ENCODE peak calls at places on chromosomes 13 and 19, in ten cellular contexts. N, K, A, Q, G, I, T, M, F and Z are unnamed samples.

GRCh38 chr13:25421602-25422001 is 49.8 kb downstream of the ATP8A2 start:
- DNase-seq in N (no peak), K (no peak), A (no peak), Q (no peak), G (no peak), I (no peak), T (no peak), M (no peak), F (no peak), Z (no peak)

GRCh38 chr19:27744926-27745844 is 1467.8 kb downstream of the UQCRFS1 start:
- DNase-seq in N (no peak), K (no peak), A (no peak), Q (no peak), G (no peak), I (no peak), T (no peak), M (no peak), F (no peak), Z (no peak)

GRCh38 chr19:16062789-16063188 is 13.5 kb upstream of the TPM4 start:
- DNase-seq in N (peak; percentile 57), K (peak; percentile 68), A (peak; percentile 66), Q (no peak), G (no peak), I (no peak), T (peak; percentile 73), M (peak; percentile 66), F (peak; percentile 34), Z (peak; percentile 76)

GRCh38 chr13:110379905-110380341 is 72.8 kb downstream of the COL4A2 start:
- DNase-seq in N (no peak), K (no peak), A (no peak), Q (peak; percentile 77), G (no peak), I (no peak), T (no peak), M (no peak), F (no peak), Z (no peak)

GRCh38 chr13:30422056-30422914 is at the start of gene UBE2L5:
- DNase-seq in N (peak; percentile 54), K (peak; percentile 72), A (peak; percentile 64), Q (peak; percentile 40), G (peak; percentile 82), I (peak; percentile 38), T (peak; percentile 86), M (no peak), F (peak; percentile 59), Z (peak; percentile 52)

GRCh38 chr13:111204438-111205177 is 89.5 kb downstream of the ARHGEF7 start:
- DNase-seq in N (peak; percentile 68), K (no peak), A (no peak), Q (peak; percentile 66), G (peak; percentile 48), I (peak; percentile 55), T (peak; percentile 57), M (no peak), F (no peak), Z (no peak)

GRCh38 chr19:4541114-4541805 is 1.4 kb upstream of the LRG1 start:
- DNase-seq in N (no peak), K (no peak), A (no peak), Q (no peak), G (no peak), I (no peak), T (no peak), M (no peak), F (no peak), Z (no peak)

GRCh38 chr13:110127986-110128511 is 178.9 kb downstream of the COL4A1 start:
- DNase-seq in N (peak; percentile 17), K (no peak), A (no peak), Q (no peak), G (no peak), I (no peak), T (no peak), M (no peak), F (no peak), Z (no peak)

GRCh38 chr13:44660050-44660449 is 83.9 kb upstream of the TSC22D1 start:
- DNase-seq in N (no peak), K (no peak), A (no peak), Q (no peak), G (no peak), I (no peak), T (no peak), M (no peak), F (no peak), Z (no peak)

GRCh38 chr19:34120846-34121639 is 51.3 kb upstream of the LSM14A start:
- DNase-seq in N (peak; percentile 46), K (no peak), A (peak; percentile 50), Q (peak; percentile 61), G (no peak), I (peak; percentile 20), T (peak; percentile 65), M (no peak), F (no peak), Z (peak; percentile 77)

DNA sequence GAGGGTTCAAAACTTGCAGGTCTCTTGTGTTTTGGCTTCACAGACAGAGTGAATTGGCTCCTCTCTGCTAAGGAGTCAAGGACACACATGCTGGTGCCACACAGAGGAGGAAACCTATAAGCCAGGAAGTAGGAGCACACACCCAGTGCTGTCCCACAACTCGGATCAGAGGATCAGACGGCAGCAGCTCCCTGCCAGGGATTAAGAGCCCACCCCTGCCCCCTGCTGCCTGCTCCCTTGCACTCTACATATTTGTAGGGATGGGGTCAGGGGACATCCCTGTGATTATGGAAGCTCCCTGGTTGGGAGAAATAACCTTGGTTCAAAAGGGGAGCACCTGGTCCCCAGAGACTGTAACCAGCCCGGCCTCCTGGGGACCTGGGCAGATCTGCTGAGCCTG is 77.5 kb upstream of the CLDN10 start:
- DNase-seq in N (no peak), K (no peak), A (no peak), Q (no peak), G (no peak), I (no peak), T (no peak), M (no peak), F (no peak), Z (no peak)
- TF ChIP-seq CTCF in N (no peak), K (no peak), A (no peak), Q (no peak), G (no peak), I (no peak), T (no peak), M (no peak), F (no peak), Z (no peak)

GRCh38 chr19:19214892-19215291 is 3.1 kb downstream of the NCAN start:
- DNase-seq in N (no peak), K (no peak), A (peak; percentile 13), Q (no peak), G (no peak), I (peak; percentile 21), T (no peak), M (no peak), F (peak; percentile 86), Z (peak; percentile 30)
- TF ChIP-seq CTCF in N (no peak), K (no peak), A (no peak), Q (no peak), G (no peak), I (no peak), T (no peak), M (no peak), F (no peak), Z (no peak)

GRCh38 chr19:11797491-11797890 is 832 bp upstream of the ZNF491 start:
- DNase-seq in N (peak; percentile 93), K (peak; percentile 80), A (peak; percentile 59), Q (peak; percentile 64), G (peak; percentile 85), I (peak; percentile 77), T (peak; percentile 86), M (peak; percentile 50), F (peak; percentile 80), Z (peak; percentile 89)

GRCh38 chr19:11792942-11793341 is 5.4 kb upstream of the ZNF491 start:
- DNase-seq in N (no peak), K (no peak), A (no peak), Q (no peak), G (no peak), I (no peak), T (no peak), M (no peak), F (no peak), Z (no peak)

DNA sequence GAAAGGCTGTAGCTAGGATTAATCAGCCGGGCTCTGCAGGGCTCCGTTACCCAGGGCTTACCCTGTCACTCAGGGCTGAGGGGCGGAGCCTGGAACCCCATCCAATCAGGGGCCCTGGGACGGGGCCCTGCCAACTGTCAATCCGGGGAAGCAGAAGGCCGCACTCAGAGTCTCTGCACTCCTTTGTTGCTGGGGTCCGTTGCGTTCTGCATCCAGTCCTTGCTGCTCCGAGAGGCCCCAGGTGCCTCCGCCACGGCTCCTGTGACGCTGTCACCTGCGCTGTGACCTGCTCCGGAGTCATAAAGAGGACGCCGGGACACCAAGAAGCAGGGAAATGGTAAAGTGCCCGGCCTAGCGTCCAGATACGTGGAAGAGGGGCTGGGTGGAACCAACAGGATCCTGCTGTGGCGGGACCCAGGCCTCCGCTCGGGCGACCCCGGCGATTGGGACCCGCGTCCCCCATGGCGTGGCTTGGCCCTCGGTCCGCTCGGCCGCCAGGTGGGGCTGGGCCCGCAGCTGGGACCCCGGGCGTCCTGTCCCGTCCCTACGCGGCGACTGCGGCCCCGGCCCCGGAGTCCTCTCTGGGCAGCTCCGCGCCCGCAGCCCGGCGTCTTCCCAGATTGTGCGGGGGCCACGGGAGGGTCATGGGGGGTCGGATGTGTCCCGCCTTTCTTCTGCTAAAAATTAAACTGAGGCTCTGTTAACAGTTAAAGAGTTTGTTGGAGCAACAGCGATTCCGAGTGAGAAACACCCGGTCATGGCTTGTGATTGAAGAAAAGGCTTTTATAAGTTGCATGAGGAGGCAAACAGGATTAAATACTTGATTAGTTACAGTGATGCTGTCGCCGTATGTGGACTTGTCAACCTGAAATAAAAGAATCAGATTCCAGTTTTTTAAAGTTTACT is at the start of gene ZNF491:
- DNase-seq in N (peak; percentile 97), K (peak; percentile 96), A (peak; percentile 76), Q (peak; percentile 88), G (peak; percentile 93), I (peak; percentile 61), T (peak; percentile 98), M (peak; percentile 84), F (peak; percentile 85), Z (peak; percentile 97)
- TF ChIP-seq CTCF in N (peak; percentile 20), K (peak; percentile 29), A (no peak), Q (peak; percentile 26), G (peak; percentile 51), I (no peak), T (peak; percentile 41), M (no peak), F (peak; percentile 65), Z (peak; percentile 48)

DNA sequence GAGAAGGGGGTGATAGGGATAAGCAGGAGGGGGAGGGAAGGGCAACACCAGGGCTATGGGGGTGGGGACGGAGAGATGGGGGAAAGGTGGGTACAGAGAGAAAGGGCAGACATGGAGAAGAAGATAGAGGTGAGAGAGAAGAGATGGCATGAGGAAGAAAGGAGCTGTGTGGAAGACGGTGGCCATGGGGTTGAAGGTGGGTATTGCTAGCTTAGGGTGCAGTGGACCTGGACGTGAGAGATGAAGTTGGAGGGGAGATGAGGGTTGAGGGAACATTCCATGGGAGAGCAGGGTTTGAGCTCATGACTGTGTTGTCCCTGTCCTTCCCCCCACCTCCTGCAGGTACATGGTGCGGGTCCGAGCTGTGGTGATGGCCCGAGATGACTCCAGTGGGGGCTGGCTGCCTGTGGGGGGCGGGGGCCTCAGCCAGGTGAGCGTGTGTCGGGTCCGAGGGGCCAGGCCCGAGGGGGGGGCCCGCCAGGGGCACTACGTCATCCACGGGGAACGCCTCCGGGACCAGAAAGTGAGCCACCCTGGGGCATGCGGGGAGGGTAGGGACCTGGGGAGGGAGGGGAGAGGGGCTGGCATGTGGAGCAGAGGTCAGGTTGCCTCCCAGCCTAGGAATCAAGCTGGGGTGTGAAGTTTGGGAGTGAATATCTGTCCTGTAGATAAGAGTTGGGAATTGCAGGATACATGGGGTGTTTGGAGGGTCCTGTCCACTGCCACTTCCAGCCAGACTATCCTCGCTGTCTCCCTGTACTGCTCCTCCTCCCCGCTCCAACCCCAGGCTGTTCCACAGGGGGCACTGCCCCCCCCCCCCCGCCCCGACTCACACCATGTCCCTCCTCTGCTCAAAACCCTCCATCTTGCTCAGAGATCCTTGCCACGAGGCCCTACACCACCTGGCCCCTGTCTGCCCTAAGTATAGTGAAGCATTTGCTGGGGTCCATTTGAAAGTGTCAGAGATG is 1.7 kb downstream of the SPRED3 start:
- DNase-seq in N (no peak), K (no peak), A (no peak), Q (no peak), G (no peak), I (no peak), T (peak; percentile 36), M (no peak), F (no peak), Z (no peak)
- TF ChIP-seq CTCF in N (no peak), K (no peak), A (no peak), Q (no peak), G (no peak), I (no peak), T (no peak), M (no peak), F (no peak), Z (no peak)